ENCODE peak calls at places on chromosomes 2 and 18, in nine cellular contexts. One of them, this sample, is unnamed.

GRCh38 chr18:24695168-24695567 is 234.7 kb downstream of the HRH4 start:
- DNase-seq in neural progenitor cell: no peak
- DNase-seq in GM23248: peak; percentile 8
- DNase-seq in OCI-LY7: no peak
- DNase-seq in GM23338: no peak
- DNase-seq in HCT116: no peak
- DNase-seq in PC-3: no peak
- DNase-seq in MM.1S: no peak
- DNase-seq in SK-N-SH: no peak
- DNase-seq in this sample: peak; percentile 14

GRCh38 chr2:132719480-132719879 is 49.5 kb upstream of the LYPD1 start:
- DNase-seq in neural progenitor cell: no peak
- DNase-seq in GM23248: no peak
- DNase-seq in OCI-LY7: no peak
- DNase-seq in GM23338: no peak
- DNase-seq in HCT116: no peak
- DNase-seq in PC-3: no peak
- DNase-seq in MM.1S: no peak
- DNase-seq in SK-N-SH: no peak
- DNase-seq in this sample: no peak

GRCh38 chr18:29488617-29489016 is 1311.7 kb upstream of the CDH2 start:
- DNase-seq in neural progenitor cell: no peak
- DNase-seq in GM23248: peak; percentile 1
- DNase-seq in OCI-LY7: no peak
- DNase-seq in GM23338: no peak
- DNase-seq in HCT116: no peak
- DNase-seq in PC-3: peak; percentile 10
- DNase-seq in MM.1S: no peak
- DNase-seq in SK-N-SH: no peak
- DNase-seq in this sample: no peak

GRCh38 chr2:37656512-37657423 is 14.7 kb downstream of the CDC42EP3 start:
- DNase-seq in neural progenitor cell: peak; percentile 77
- DNase-seq in GM23248: no peak
- DNase-seq in OCI-LY7: peak; percentile 57
- DNase-seq in GM23338: peak; percentile 90
- DNase-seq in HCT116: no peak
- DNase-seq in PC-3: no peak
- DNase-seq in MM.1S: peak; percentile 6
- DNase-seq in SK-N-SH: no peak
- DNase-seq in this sample: no peak

GRCh38 chr2:185734658-185735057 is 3.9 kb upstream of the FSIP2 start:
- DNase-seq in neural progenitor cell: no peak
- DNase-seq in GM23248: no peak
- DNase-seq in OCI-LY7: no peak
- DNase-seq in GM23338: no peak
- DNase-seq in HCT116: no peak
- DNase-seq in PC-3: no peak
- DNase-seq in MM.1S: no peak
- DNase-seq in SK-N-SH: no peak
- DNase-seq in this sample: peak; percentile 35

GRCh38 chr18:47928466-47928865 is 2.0 kb downstream of the SMAD2 start:
- DNase-seq in neural progenitor cell: no peak
- DNase-seq in GM23248: peak; percentile 18
- DNase-seq in OCI-LY7: no peak
- DNase-seq in GM23338: no peak
- DNase-seq in HCT116: no peak
- DNase-seq in PC-3: peak; percentile 7
- DNase-seq in MM.1S: no peak
- DNase-seq in SK-N-SH: no peak
- DNase-seq in this sample: no peak

GRCh38 chr2:86302320-86302719 is 35.1 kb downstream of the REEP1 start:
- DNase-seq in neural progenitor cell: no peak
- DNase-seq in GM23248: no peak
- DNase-seq in OCI-LY7: no peak
- DNase-seq in GM23338: no peak
- DNase-seq in HCT116: no peak
- DNase-seq in PC-3: no peak
- DNase-seq in MM.1S: no peak
- DNase-seq in SK-N-SH: no peak
- DNase-seq in this sample: no peak

GRCh38 chr2:223801702-223802101 is 35.7 kb downstream of the AP1S3 start:
- DNase-seq in neural progenitor cell: no peak
- DNase-seq in GM23248: no peak
- DNase-seq in OCI-LY7: no peak
- DNase-seq in GM23338: no peak
- DNase-seq in HCT116: no peak
- DNase-seq in PC-3: peak; percentile 61
- DNase-seq in MM.1S: no peak
- DNase-seq in SK-N-SH: no peak
- DNase-seq in this sample: no peak

GRCh38 chr18:76412010-76412817 is 82.8 kb downstream of the ZNF516 start:
- DNase-seq in neural progenitor cell: no peak
- DNase-seq in GM23248: peak; percentile 73
- DNase-seq in OCI-LY7: no peak
- DNase-seq in GM23338: no peak
- DNase-seq in HCT116: no peak
- DNase-seq in PC-3: no peak
- DNase-seq in MM.1S: no peak
- DNase-seq in SK-N-SH: no peak
- DNase-seq in this sample: no peak

GRCh38 chr2:170218456-170218855 is 40.5 kb downstream of the MYO3B start:
- DNase-seq in neural progenitor cell: no peak
- DNase-seq in GM23248: no peak
- DNase-seq in OCI-LY7: no peak
- DNase-seq in GM23338: no peak
- DNase-seq in HCT116: no peak
- DNase-seq in PC-3: peak; percentile 9
- DNase-seq in MM.1S: no peak
- DNase-seq in SK-N-SH: no peak
- DNase-seq in this sample: no peak

GRCh38 chr2:212994976-212995375 is 156.4 kb downstream of the IKZF2 start:
- DNase-seq in neural progenitor cell: no peak
- DNase-seq in GM23248: peak; percentile 49
- DNase-seq in OCI-LY7: no peak
- DNase-seq in GM23338: no peak
- DNase-seq in HCT116: no peak
- DNase-seq in PC-3: peak; percentile 46
- DNase-seq in MM.1S: no peak
- DNase-seq in SK-N-SH: no peak
- DNase-seq in this sample: no peak

GRCh38 chr2:46230115-46230571 is 67.1 kb upstream of the EPAS1 start:
- DNase-seq in neural progenitor cell: no peak
- DNase-seq in GM23248: no peak
- DNase-seq in OCI-LY7: no peak
- DNase-seq in GM23338: peak; percentile 34
- DNase-seq in HCT116: no peak
- DNase-seq in PC-3: no peak
- DNase-seq in MM.1S: no peak
- DNase-seq in SK-N-SH: no peak
- DNase-seq in this sample: peak; percentile 21

DNA sequence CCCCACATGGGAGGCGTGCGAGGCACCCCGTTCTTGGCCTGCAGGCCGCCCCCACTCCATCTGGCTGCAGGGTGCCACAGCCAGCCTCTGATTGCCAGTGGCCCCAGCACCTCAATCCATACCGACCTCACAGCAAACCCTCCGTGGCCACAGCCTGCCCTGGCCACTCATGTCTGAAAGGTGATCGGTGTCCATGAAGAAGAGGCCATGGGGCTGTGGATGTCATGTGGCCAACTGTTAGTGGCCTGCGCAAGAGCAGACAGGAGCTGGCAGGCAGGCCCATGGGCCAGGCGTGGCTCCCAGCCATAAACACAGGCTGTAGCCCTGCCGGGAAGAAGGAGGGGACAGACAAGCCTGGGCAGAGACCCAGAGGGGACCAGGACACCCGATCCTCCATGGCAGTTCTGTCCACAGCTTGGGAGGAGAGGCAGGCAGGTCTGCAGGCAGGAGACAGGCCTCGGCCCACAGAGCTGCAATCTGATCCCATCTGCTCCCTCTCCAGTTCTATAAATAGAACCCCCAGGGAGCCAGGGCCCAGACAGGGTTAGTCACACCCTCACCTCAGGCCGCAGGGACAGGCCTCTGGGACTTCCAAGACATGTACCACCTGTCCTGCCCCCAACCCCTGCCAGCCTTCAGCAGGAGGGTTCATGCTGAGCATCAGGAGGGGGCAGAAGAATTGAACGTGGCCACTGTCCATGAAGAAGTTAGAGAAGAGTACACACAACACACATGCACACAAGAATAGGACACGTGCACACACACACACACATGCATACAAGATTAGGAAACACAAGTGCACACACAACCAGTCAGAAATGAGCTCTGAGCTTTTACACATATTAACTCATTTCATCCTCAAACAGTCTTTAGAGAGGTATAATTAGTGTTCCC is 16.9 kb downstream of the STEAP3 start:
- DNase-seq in neural progenitor cell: peak; percentile 37
- DNase-seq in GM23248: peak; percentile 79
- DNase-seq in OCI-LY7: no peak
- DNase-seq in GM23338: peak; percentile 45
- DNase-seq in HCT116: peak; percentile 50
- DNase-seq in PC-3: peak; percentile 71
- DNase-seq in MM.1S: no peak
- DNase-seq in SK-N-SH: peak; percentile 65
- DNase-seq in this sample: peak; percentile 66
- H3K27ac ChIP-seq in neural progenitor cell: no peak overlapping the region
- H3K27ac ChIP-seq in GM23248: no peak overlapping the region
- H3K27ac ChIP-seq in OCI-LY7: no peak overlapping the region
- H3K27ac ChIP-seq in GM23338: no peak overlapping the region
- H3K27ac ChIP-seq in HCT116: peak overlapping the region; percentile 85
- H3K27ac ChIP-seq in PC-3: peak overlapping the region; percentile 70
- H3K27ac ChIP-seq in MM.1S: no peak overlapping the region
- H3K27ac ChIP-seq in SK-N-SH: peak overlapping the region; percentile 46
- H3K27ac ChIP-seq in this sample: peak overlapping the region; percentile 72

DNA sequence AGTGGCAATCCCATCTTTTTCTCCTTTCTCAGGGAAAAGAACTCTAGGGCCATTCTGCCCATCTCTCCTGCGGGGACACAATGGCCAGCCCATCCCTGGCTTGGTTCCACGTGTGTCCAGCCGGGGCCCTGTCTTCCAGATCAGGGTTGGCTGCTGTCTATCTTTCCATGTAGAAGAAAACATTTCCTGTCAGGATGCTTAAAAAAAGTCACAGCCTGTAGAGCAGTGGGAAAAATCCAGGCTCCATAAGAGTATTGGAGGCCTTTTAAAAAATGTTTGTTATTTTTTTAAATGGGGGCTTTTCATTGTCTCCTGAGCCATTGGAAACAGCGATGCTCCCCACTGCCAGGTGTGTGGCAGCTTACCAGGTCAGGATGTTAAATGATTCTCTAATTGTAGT is 105.6 kb downstream of the TGFA start:
- DNase-seq in neural progenitor cell: no peak
- DNase-seq in GM23248: no peak
- DNase-seq in OCI-LY7: no peak
- DNase-seq in GM23338: no peak
- DNase-seq in HCT116: no peak
- DNase-seq in PC-3: no peak
- DNase-seq in MM.1S: no peak
- DNase-seq in SK-N-SH: no peak
- DNase-seq in this sample: no peak
- TF ChIP-seq EZH2phosphoT487 in neural progenitor cell: no peak
- TF ChIP-seq EZH2phosphoT487 in GM23248: no peak
- TF ChIP-seq EZH2phosphoT487 in OCI-LY7: no peak
- TF ChIP-seq EZH2phosphoT487 in GM23338: no peak
- TF ChIP-seq EZH2phosphoT487 in HCT116: no peak
- TF ChIP-seq EZH2phosphoT487 in PC-3: no peak
- TF ChIP-seq EZH2phosphoT487 in MM.1S: no peak
- TF ChIP-seq EZH2phosphoT487 in SK-N-SH: no peak
- TF ChIP-seq EZH2phosphoT487 in this sample: no peak

GRCh38 chr2:166517533-166517932 is 23.5 kb upstream of the SCN7A start:
- DNase-seq in neural progenitor cell: no peak
- DNase-seq in GM23248: no peak
- DNase-seq in OCI-LY7: no peak
- DNase-seq in GM23338: no peak
- DNase-seq in HCT116: no peak
- DNase-seq in PC-3: no peak
- DNase-seq in MM.1S: no peak
- DNase-seq in SK-N-SH: no peak
- DNase-seq in this sample: no peak
- H3K27ac ChIP-seq in neural progenitor cell: no peak overlapping the region
- H3K27ac ChIP-seq in GM23248: no peak overlapping the region
- H3K27ac ChIP-seq in OCI-LY7: no peak overlapping the region
- H3K27ac ChIP-seq in GM23338: no peak overlapping the region
- H3K27ac ChIP-seq in HCT116: no peak overlapping the region
- H3K27ac ChIP-seq in PC-3: no peak overlapping the region
- H3K27ac ChIP-seq in MM.1S: no peak overlapping the region
- H3K27ac ChIP-seq in SK-N-SH: no peak overlapping the region
- H3K27ac ChIP-seq in this sample: no peak overlapping the region

GRCh38 chr18:7720395-7720794 is 153.3 kb downstream of the PTPRM start:
- DNase-seq in neural progenitor cell: no peak
- DNase-seq in GM23248: no peak
- DNase-seq in OCI-LY7: no peak
- DNase-seq in GM23338: no peak
- DNase-seq in HCT116: no peak
- DNase-seq in PC-3: no peak
- DNase-seq in MM.1S: no peak
- DNase-seq in SK-N-SH: no peak
- DNase-seq in this sample: no peak
- TF ChIP-seq EZH2phosphoT487 in neural progenitor cell: no peak
- TF ChIP-seq EZH2phosphoT487 in GM23248: no peak
- TF ChIP-seq EZH2phosphoT487 in OCI-LY7: no peak
- TF ChIP-seq EZH2phosphoT487 in GM23338: no peak
- TF ChIP-seq EZH2phosphoT487 in HCT116: no peak
- TF ChIP-seq EZH2phosphoT487 in PC-3: no peak
- TF ChIP-seq EZH2phosphoT487 in MM.1S: no peak
- TF ChIP-seq EZH2phosphoT487 in SK-N-SH: no peak
- TF ChIP-seq EZH2phosphoT487 in this sample: no peak

DNA sequence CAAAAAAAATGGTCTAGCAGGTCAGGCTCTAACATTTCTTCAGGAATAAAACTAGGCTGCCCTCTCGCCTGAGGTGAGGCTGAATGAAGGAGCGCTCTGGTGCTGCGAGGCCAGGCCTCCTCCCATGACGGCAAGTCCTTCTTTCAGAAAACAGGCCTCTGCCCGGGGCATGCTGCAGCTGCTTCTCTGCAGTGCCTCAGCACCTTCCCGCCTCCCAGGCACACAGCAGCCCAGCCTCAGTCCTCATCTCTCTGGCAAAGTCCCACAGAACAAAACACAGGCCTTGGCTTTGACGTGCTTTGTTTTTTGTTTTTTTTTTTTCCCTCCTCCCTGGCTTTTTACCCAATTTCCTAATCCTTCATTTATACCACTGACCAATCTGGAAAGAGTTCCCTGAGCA is 74.8 kb downstream of the BCL11A start:
- DNase-seq in neural progenitor cell: no peak
- DNase-seq in GM23248: no peak
- DNase-seq in OCI-LY7: no peak
- DNase-seq in GM23338: no peak
- DNase-seq in HCT116: no peak
- DNase-seq in PC-3: no peak
- DNase-seq in MM.1S: no peak
- DNase-seq in SK-N-SH: no peak
- DNase-seq in this sample: no peak
- H3K27ac ChIP-seq in neural progenitor cell: no peak overlapping the region
- H3K27ac ChIP-seq in GM23248: no peak overlapping the region
- H3K27ac ChIP-seq in OCI-LY7: no peak overlapping the region
- H3K27ac ChIP-seq in GM23338: no peak overlapping the region
- H3K27ac ChIP-seq in HCT116: no peak overlapping the region
- H3K27ac ChIP-seq in PC-3: no peak overlapping the region
- H3K27ac ChIP-seq in MM.1S: no peak overlapping the region
- H3K27ac ChIP-seq in SK-N-SH: no peak overlapping the region
- H3K27ac ChIP-seq in this sample: peak overlapping the region; percentile 66

GRCh38 chr2:29397743-29398142 is 282.5 kb downstream of the CLIP4 start:
- DNase-seq in neural progenitor cell: no peak
- DNase-seq in GM23248: no peak
- DNase-seq in OCI-LY7: no peak
- DNase-seq in GM23338: no peak
- DNase-seq in HCT116: no peak
- DNase-seq in PC-3: no peak
- DNase-seq in MM.1S: no peak
- DNase-seq in SK-N-SH: peak; percentile 55
- DNase-seq in this sample: no peak
- TF ChIP-seq EZH2phosphoT487 in neural progenitor cell: no peak
- TF ChIP-seq EZH2phosphoT487 in GM23248: no peak
- TF ChIP-seq EZH2phosphoT487 in OCI-LY7: no peak
- TF ChIP-seq EZH2phosphoT487 in GM23338: no peak
- TF ChIP-seq EZH2phosphoT487 in HCT116: no peak
- TF ChIP-seq EZH2phosphoT487 in PC-3: no peak
- TF ChIP-seq EZH2phosphoT487 in MM.1S: no peak
- TF ChIP-seq EZH2phosphoT487 in SK-N-SH: no peak
- TF ChIP-seq EZH2phosphoT487 in this sample: no peak